ENCODE peak calls at places on chromosomes 12 and 14, in seven cellular contexts. D, M, K, Q, L, J and N are unnamed samples.

GRCh38 chr12:122865268-122866231 is 30.3 kb downstream of the HIP1R start:
- DNase-seq in D (no peak), Q (no peak), L (no peak), K (no peak), M (peak; percentile 62), J (no peak), N (no peak)

GRCh38 chr14:73467800-73468199 is 9.5 kb upstream of the NUMB start:
- DNase-seq in D (no peak), L (no peak), M (no peak), Q (peak; percentile 90), K (no peak), J (no peak), N (no peak)

GRCh38 chr12:124610629-124611558 is 43.5 kb upstream of the NCOR2 start:
- DNase-seq in K (no peak), Q (no peak), M (no peak), L (no peak), D (no peak), J (no peak), N (no peak)

GRCh38 chr14:101772770-101773169 is 11.3 kb downstream of the PPP2R5C start:
- DNase-seq in J (no peak), K (peak; percentile 32), M (no peak), Q (no peak), L (no peak), D (no peak), N (no peak)

GRCh38 chr14:88037270-88037669 is 32.3 kb downstream of the GPR65 start:
- DNase-seq in D (no peak), K (no peak), J (no peak), M (no peak), L (no peak), Q (no peak), N (no peak)

GRCh38 chr12:75087656-75088055 is 122.0 kb downstream of the KCNC2 start:
- DNase-seq in Q (peak; percentile 6), D (no peak), M (peak; percentile 5), K (no peak), L (no peak), J (peak; percentile 40), N (no peak)

GRCh38 chr14:74620497-74620921 is 8.5 kb upstream of the LTBP2 start:
- DNase-seq in Q (peak; percentile 97), K (peak; percentile 97), D (no peak), M (no peak), L (no peak), J (peak; percentile 15), N (peak; percentile 85)

GRCh38 chr12:124551268-124552144 is 15.9 kb downstream of the NCOR2 start:
- DNase-seq in Q (no peak), K (peak; percentile 47), M (peak; percentile 42), L (no peak), D (no peak), J (no peak), N (no peak)

GRCh38 chr14:56754966-56755365 is 55.3 kb downstream of the OTX2 start:
- DNase-seq in D (no peak), Q (no peak), J (no peak), L (no peak), K (no peak), M (no peak), N (no peak)

GRCh38 chr12:30970559-30971202 is 44.1 kb downstream of the TSPAN11 start:
- DNase-seq in D (no peak), M (no peak), J (peak; percentile 64), L (no peak), K (no peak), Q (no peak), N (no peak)

GRCh38 chr12:21946983-21947382 is 5.8 kb upstream of the ABCC9 start:
- DNase-seq in K (no peak), D (no peak), M (no peak), Q (no peak), L (no peak), J (no peak), N (no peak)

GRCh38 chr12:95674631-95675030 is 115.9 kb downstream of the NTN4 start:
- DNase-seq in J (peak; percentile 69), Q (peak; percentile 34), D (no peak), M (no peak), L (no peak), K (peak; percentile 50), N (peak; percentile 8)

GRCh38 chr12:56636118-56636674 is 6.1 kb upstream of the BAZ2A start:
- DNase-seq in Q (peak; percentile 83), D (peak; percentile 91), K (peak; percentile 92), J (peak; percentile 93), L (peak; percentile 82), M (peak; percentile 61), N (peak; percentile 84)

GRCh38 chr12:71541583-71541982 is 102.0 kb downstream of the LGR5 start:
- DNase-seq in M (no peak), K (no peak), L (no peak), D (no peak), Q (no peak), J (no peak), N (no peak)

GRCh38 chr14:67610491-67610890 is 9.2 kb upstream of the ARG2 start:
- DNase-seq in J (no peak), K (no peak), D (no peak), M (no peak), L (no peak), Q (no peak), N (no peak)

GRCh38 chr12:98743362-98743953 is 98.4 kb downstream of the APAF1 start:
- DNase-seq in K (no peak), Q (no peak), J (peak; percentile 45), D (no peak), M (peak; percentile 69), L (no peak), N (no peak)

GRCh38 chr14:93317836-93318807 is 14.7 kb downstream of the BTBD7 start:
- DNase-seq in Q (peak; percentile 39), J (no peak), D (no peak), M (no peak), L (no peak), K (peak; percentile 51), N (no peak)

GRCh38 chr14:68386950-68387779 is 405.7 kb downstream of the ZFP36L1 start:
- DNase-seq in K (peak; percentile 62), D (no peak), J (no peak), M (no peak), L (no peak), Q (peak; percentile 44), N (no peak)

GRCh38 chr12:24306001-24306400 is 356.5 kb upstream of the SOX5 start:
- DNase-seq in L (no peak), K (no peak), M (no peak), Q (no peak), D (no peak), J (no peak), N (no peak)

GRCh38 chr12:106442575-106442974 is 85.0 kb downstream of the POLR3B start:
- DNase-seq in L (no peak), J (no peak), D (no peak), Q (no peak), K (no peak), M (no peak), N (no peak)

GRCh38 chr14:92645841-92646478 is 102.5 kb downstream of the LGMN start:
- DNase-seq in Q (peak; percentile 92), J (no peak), L (no peak), K (peak; percentile 97), M (no peak), D (no peak), N (peak; percentile 57)

GRCh38 chr14:104139460-104140212 is 1.2 kb downstream of the KIF26A start:
- DNase-seq in J (no peak), Q (no peak), D (peak; percentile 21), K (no peak), M (peak; percentile 38), L (no peak), N (no peak)

GRCh38 chr12:50415899-50416479 is 15.3 kb downstream of the LARP4 start:
- DNase-seq in J (no peak), Q (no peak), K (no peak), D (no peak), L (no peak), M (no peak), N (no peak)

GRCh38 chr12:109927622-109928021 is 27.5 kb downstream of the TCHP start:
- DNase-seq in K (peak; percentile 62), D (no peak), Q (peak; percentile 53), J (peak; percentile 55), M (peak; percentile 45), L (no peak), N (no peak)

GRCh38 chr14:65594882-65595237 is 182.3 kb downstream of the FUT8 start:
- DNase-seq in J (no peak), Q (no peak), M (no peak), D (no peak), K (no peak), L (no peak), N (no peak)

GRCh38 chr12:51862947-51863346 is 14.4 kb upstream of the FIGNL2 start:
- DNase-seq in J (no peak), Q (no peak), K (no peak), L (no peak), D (no peak), M (no peak), N (no peak)

GRCh38 chr12:3533703-3534386 is 42.8 kb downstream of the PRMT8 start:
- DNase-seq in K (peak; percentile 35), D (peak; percentile 54), M (no peak), J (peak; percentile 14), L (no peak), Q (no peak), N (no peak)

GRCh38 chr14:32939254-32940065 is 781 bp downstream of the NPAS3 start:
- DNase-seq in Q (peak; percentile 68), K (peak; percentile 60), M (peak; percentile 81), L (no peak), D (peak; percentile 86), J (no peak), N (peak; percentile 4)

GRCh38 chr14:76550534-76550933 is 174.6 kb downstream of the ESRRB start:
- DNase-seq in L (no peak), Q (peak; percentile 1), K (peak; percentile 13), M (no peak), D (no peak), J (no peak), N (no peak)

GRCh38 chr12:69515394-69515793 is 45.2 kb downstream of the FRS2 start:
- DNase-seq in M (no peak), Q (no peak), D (no peak), J (no peak), K (no peak), L (no peak), N (no peak)